ENCODE peak calls at places on chromosomes 13 and 19, in ten cellular contexts. D is right atrium auricular region, A is choroid plexus epithelial cell, S is AG04450, V is A673, R is GM12865, L is PC-3, U is lower lobe of right lung, N is AG09309, W is breast epithelium. Y is an unnamed sample.

GRCh38 chr19:49613374-49613773 is 22.4 kb downstream of the PRR12 start:
- DNase-seq in U (no peak), D (no peak), W (no peak), V (no peak), N (no peak), L (peak; percentile 63), R (no peak), S (no peak), A (no peak), Y (no peak)

GRCh38 chr13:58804832-58805231 is 1173.3 kb downstream of the PCDH17 start:
- DNase-seq in N (no peak), V (no peak), L (no peak), D (no peak), R (no peak), U (no peak), W (no peak), A (no peak), S (no peak), Y (no peak)

GRCh38 chr13:26977541-26977940 is 194.1 kb downstream of the USP12 start:
- DNase-seq in V (no peak), L (no peak), S (no peak), N (no peak), W (no peak), R (no peak), U (no peak), D (no peak), A (no peak), Y (no peak)

GRCh38 chr13:67140006-67140405 is 90.1 kb downstream of the PCDH9 start:
- DNase-seq in W (no peak), A (no peak), R (no peak), N (no peak), S (no peak), V (no peak), D (no peak), U (no peak), L (no peak), Y (no peak)

GRCh38 chr13:97468331-97468730 is 34.4 kb downstream of the RAP2A start:
- DNase-seq in A (peak; percentile 61), V (peak; percentile 68), L (no peak), N (no peak), U (no peak), W (no peak), S (no peak), R (no peak), D (no peak), Y (no peak)

GRCh38 chr13:26050568-26051230 is 1.1 kb downstream of the SHISA2 start:
- DNase-seq in L (no peak), N (no peak), D (no peak), W (no peak), U (peak; percentile 52), R (no peak), A (peak; percentile 47), S (no peak), V (peak; percentile 28), Y (peak; percentile 86)

GRCh38 chr13:46852168-46852567 is 44.7 kb downstream of the HTR2A start:
- DNase-seq in D (no peak), R (no peak), U (no peak), S (no peak), N (no peak), A (no peak), W (no peak), V (no peak), L (no peak), Y (no peak)

GRCh38 chr13:59746291-59746962 is 417.3 kb downstream of the DIAPH3 start:
- DNase-seq in L (peak; percentile 2), S (peak; percentile 1), V (no peak), A (peak; percentile 54), N (peak; percentile 43), D (no peak), U (no peak), W (no peak), R (peak; percentile 19), Y (no peak)

GRCh38 chr13:50788551-50788950 is 54.9 kb downstream of the DLEU7 start:
- DNase-seq in L (no peak), R (no peak), V (no peak), D (no peak), A (no peak), N (no peak), S (no peak), U (no peak), W (no peak), Y (no peak)

GRCh38 chr19:39411006-39411831 is 1.2 kb upstream of the PLEKHG2 start:
- DNase-seq in L (no peak), R (peak; percentile 53), W (peak; percentile 69), D (peak; percentile 88), S (no peak), N (no peak), A (peak; percentile 70), U (no peak), V (no peak), Y (no peak)

GRCh38 chr13:29847501-29847983 is 2.9 kb downstream of the UBL3 start:
- DNase-seq in S (no peak), V (peak; percentile 59), U (no peak), W (no peak), N (no peak), R (no peak), A (peak; percentile 59), D (no peak), L (peak; percentile 46), Y (no peak)

GRCh38 chr19:39695759-39696158 is 8.5 kb upstream of the LGALS14 start:
- DNase-seq in N (no peak), W (no peak), L (no peak), U (no peak), D (no peak), S (no peak), V (no peak), A (no peak), R (no peak), Y (no peak)

GRCh38 chr13:42990147-42990990 is 1.7 kb downstream of the EPSTI1 start:
- DNase-seq in L (no peak), R (peak; percentile 41), V (no peak), U (no peak), N (no peak), D (no peak), S (no peak), A (peak; percentile 88), W (no peak), Y (no peak)

GRCh38 chr19:40858109-40858508 is 7.9 kb upstream of the CYP2A6 start:
- DNase-seq in L (no peak), W (no peak), V (no peak), U (no peak), S (no peak), D (no peak), N (no peak), A (no peak), R (no peak), Y (no peak)

GRCh38 chr13:20997301-20998061 is 63.9 kb downstream of the LATS2 start:
- DNase-seq in U (no peak), L (peak; percentile 7), N (peak; percentile 95), V (peak; percentile 77), S (peak; percentile 88), A (peak; percentile 91), W (no peak), D (peak; percentile 57), R (no peak), Y (no peak)

GRCh38 chr13:110444226-110444653 is 117.3 kb downstream of the RAB20 start:
- DNase-seq in V (no peak), D (no peak), W (no peak), R (peak; percentile 79), L (peak; percentile 24), U (no peak), N (no peak), A (peak; percentile 89), S (no peak), Y (no peak)

GRCh38 chr19:49801966-49802661 is 11.0 kb downstream of the FUZ start:
- DNase-seq in W (peak; percentile 73), N (no peak), D (peak; percentile 95), V (peak; percentile 92), S (peak; percentile 74), R (no peak), A (peak; percentile 93), U (no peak), L (no peak), Y (no peak)

GRCh38 chr13:44834404-44834803 is 154.9 kb downstream of the NUFIP1 start:
- DNase-seq in N (no peak), R (no peak), S (no peak), L (no peak), U (no peak), W (no peak), D (no peak), A (no peak), V (no peak), Y (no peak)

GRCh38 chr19:42440357-42441046 is 2.2 kb downstream of the CXCL17 start:
- DNase-seq in S (peak; percentile 26), N (no peak), R (peak; percentile 80), D (peak; percentile 74), V (peak; percentile 87), W (no peak), L (peak; percentile 72), U (peak; percentile 89), A (peak; percentile 84), Y (peak; percentile 89)

GRCh38 chr19:58387338-58388174 is 487 bp downstream of the RPS5 start:
- DNase-seq in D (no peak), L (no peak), V (no peak), N (no peak), A (peak; percentile 33), S (no peak), R (no peak), W (no peak), U (no peak), Y (no peak)
- TF ChIP-seq CTCF in D (no peak), L (peak; percentile 34), V (no peak), N (peak; percentile 9), A (no peak), S (no peak), R (no peak), W (no peak), U (no peak), Y (no peak)

GRCh38 chr13:80338781-80339577 is 1.9 kb downstream of the SPRY2 start:
- DNase-seq in S (peak; percentile 56), L (peak; percentile 56), W (peak; percentile 79), U (peak; percentile 86), N (peak; percentile 67), R (peak; percentile 40), A (peak; percentile 87), D (peak; percentile 83), V (peak; percentile 52), Y (peak; percentile 88)
- TF ChIP-seq CTCF in S (peak; percentile 41), L (peak; percentile 29), W (no peak), U (peak; percentile 28), N (peak; percentile 30), R (no peak), A (peak; percentile 57), D (no peak), V (peak; percentile 27), Y (peak; percentile 37)

DNA sequence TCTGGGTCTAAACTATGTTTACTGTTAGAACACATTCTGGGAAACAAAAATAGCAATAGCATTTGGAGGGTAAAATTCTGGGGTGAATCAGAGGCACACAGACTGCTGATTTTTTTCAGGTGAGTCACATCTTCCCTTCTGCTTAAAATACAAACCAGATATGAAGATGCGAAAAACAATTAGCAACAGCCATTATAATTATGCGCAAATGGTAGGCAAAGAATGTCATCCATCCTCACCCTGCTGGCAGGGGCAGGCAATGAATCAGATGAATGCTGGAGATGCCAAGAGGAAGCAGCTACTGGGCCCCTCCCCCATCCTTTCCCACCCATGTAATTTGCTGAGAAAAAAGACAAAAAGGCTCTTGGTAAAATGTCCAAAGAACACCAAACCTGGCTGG is 282.9 kb downstream of the KLF5 start:
- DNase-seq in N (peak; percentile 10), A (peak; percentile 48), R (no peak), W (no peak), U (no peak), S (no peak), V (peak; percentile 40), D (no peak), L (peak; percentile 46), Y (no peak)
- TF ChIP-seq CTCF in N (peak; percentile 19), A (no peak), R (no peak), W (no peak), U (no peak), S (no peak), V (no peak), D (no peak), L (no peak), Y (no peak)

GRCh38 chr13:95552539-95553270 is at the start of gene CLDN10:
- DNase-seq in A (no peak), W (no peak), D (no peak), L (no peak), V (no peak), U (no peak), N (no peak), S (no peak), R (no peak), Y (no peak)
- TF ChIP-seq CTCF in A (no peak), W (no peak), D (no peak), L (no peak), V (peak; percentile 39), U (no peak), N (no peak), S (no peak), R (peak; percentile 11), Y (peak; percentile 36)

Y was measured in osteocyte.